ENCODE peak calls at places on chromosomes 11 and 22, in four cellular contexts. One of them, this sample, is unnamed.

GRCh38 chr11:117808768-117809167 is 11.8 kb upstream of the DSCAML1 start:
- DNase-seq in GM12878: no peak
- DNase-seq in H1: no peak
- DNase-seq in HepG2: no peak
- DNase-seq in this sample: no peak

GRCh38 chr22:41816871-41817270 is 16.0 kb upstream of the SREBF2 start:
- DNase-seq in GM12878: no peak
- DNase-seq in H1: no peak
- DNase-seq in HepG2: no peak
- DNase-seq in this sample: no peak

GRCh38 chr11:126647735-126648134 is 292.2 kb downstream of the ST3GAL4 start:
- DNase-seq in GM12878: no peak
- DNase-seq in H1: no peak
- DNase-seq in HepG2: no peak
- DNase-seq in this sample: no peak

GRCh38 chr11:2899080-2899783 is 13.7 kb upstream of the CDKN1C start:
- DNase-seq in GM12878: no peak
- DNase-seq in H1: no peak
- DNase-seq in HepG2: no peak
- DNase-seq in this sample: no peak

GRCh38 chr22:34975721-34976120 is 90.2 kb upstream of the ISX start:
- DNase-seq in GM12878: no peak
- DNase-seq in H1: no peak
- DNase-seq in HepG2: no peak
- DNase-seq in this sample: no peak

GRCh38 chr11:122264121-122264520 is 148.1 kb upstream of the BLID start:
- DNase-seq in GM12878: no peak
- DNase-seq in H1: no peak
- DNase-seq in HepG2: no peak
- DNase-seq in this sample: no peak

GRCh38 chr11:94735907-94736306 is 32.2 kb upstream of the AMOTL1 start:
- DNase-seq in GM12878: no peak
- DNase-seq in H1: no peak
- DNase-seq in HepG2: no peak
- DNase-seq in this sample: no peak

GRCh38 chr11:46951864-46952263 is 15.3 kb downstream of the CSTPP1 start:
- DNase-seq in GM12878: no peak
- DNase-seq in H1: no peak
- DNase-seq in HepG2: no peak
- DNase-seq in this sample: no peak

GRCh38 chr11:122556605-122557004 is 98.9 kb upstream of the UBASH3B start:
- DNase-seq in GM12878: no peak
- DNase-seq in H1: peak; percentile 81
- DNase-seq in HepG2: no peak
- DNase-seq in this sample: no peak

GRCh38 chr11:34633990-34634725 is 13.3 kb downstream of the EHF start:
- DNase-seq in GM12878: no peak
- DNase-seq in H1: no peak
- DNase-seq in HepG2: peak; percentile 45
- DNase-seq in this sample: no peak

GRCh38 chr11:13450832-13451397 is 12.1 kb downstream of the BTBD10 start:
- DNase-seq in GM12878: no peak
- DNase-seq in H1: no peak
- DNase-seq in HepG2: no peak
- DNase-seq in this sample: no peak

GRCh38 chr22:26671317-26672059 is 14.1 kb downstream of the MIAT start:
- DNase-seq in GM12878: peak; percentile 73
- DNase-seq in H1: no peak
- DNase-seq in HepG2: no peak
- DNase-seq in this sample: no peak

GRCh38 chr11:66651011-66651410 is 12.5 kb downstream of the RBM4 start:
- DNase-seq in GM12878: no peak
- DNase-seq in H1: no peak
- DNase-seq in HepG2: no peak
- DNase-seq in this sample: no peak

GRCh38 chr11:91489989-91490388 is 734.6 kb upstream of the FAT3 start:
- DNase-seq in GM12878: no peak
- DNase-seq in H1: peak; percentile 43
- DNase-seq in HepG2: no peak
- DNase-seq in this sample: no peak

GRCh38 chr11:61680622-61681191 is 516 bp downstream of the DAGLA start:
- DNase-seq in GM12878: no peak
- DNase-seq in H1: no peak
- DNase-seq in HepG2: no peak
- DNase-seq in this sample: no peak

GRCh38 chr11:19905280-19905853 is 192.7 kb downstream of the NAV2 start:
- DNase-seq in GM12878: no peak
- DNase-seq in H1: no peak
- DNase-seq in HepG2: peak; percentile 51
- DNase-seq in this sample: peak; percentile 58

GRCh38 chr11:104665631-104666030 is 232.6 kb downstream of the CASP12 start:
- DNase-seq in GM12878: no peak
- DNase-seq in H1: no peak
- DNase-seq in HepG2: no peak
- DNase-seq in this sample: no peak
- TF ChIP-seq TCF12 in GM12878: no peak
- TF ChIP-seq TCF12 in H1: no peak
- TF ChIP-seq TCF12 in HepG2: no peak
- TF ChIP-seq TCF12 in this sample: no peak

DNA sequence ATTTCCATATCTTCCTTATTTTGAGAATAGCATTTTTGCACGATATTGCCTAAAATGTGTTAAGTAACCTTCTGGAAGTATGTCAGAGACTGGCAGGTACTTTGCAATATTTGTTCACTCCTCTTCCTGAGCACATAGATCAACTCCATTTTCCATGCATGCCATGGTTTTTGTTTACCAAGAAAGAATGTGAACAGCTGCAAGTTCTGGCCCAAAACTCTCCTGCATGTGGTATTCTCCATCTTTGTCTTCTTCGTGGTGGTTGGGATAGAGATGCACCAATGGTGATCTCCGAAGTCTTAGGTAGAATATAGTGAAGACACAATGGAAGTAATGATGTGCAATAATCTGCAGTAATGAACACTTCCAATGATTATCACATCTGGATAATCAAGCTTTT is 2241.0 kb upstream of the RAG2 start:
- DNase-seq in GM12878: no peak
- DNase-seq in H1: no peak
- DNase-seq in HepG2: no peak
- DNase-seq in this sample: no peak
- TF ChIP-seq TCF12 in GM12878: no peak
- TF ChIP-seq TCF12 in H1: no peak
- TF ChIP-seq TCF12 in HepG2: no peak
- TF ChIP-seq TCF12 in this sample: no peak

GRCh38 chr11:128713595-128713994 is 19.7 kb downstream of the FLI1 start:
- DNase-seq in GM12878: no peak
- DNase-seq in H1: no peak
- DNase-seq in HepG2: no peak
- DNase-seq in this sample: no peak

GRCh38 chr11:128709402-128709801 is 15.5 kb downstream of the FLI1 start:
- DNase-seq in GM12878: no peak
- DNase-seq in H1: no peak
- DNase-seq in HepG2: peak; percentile 12
- DNase-seq in this sample: no peak

GRCh38 chr11:128714121-128714520 is 20.2 kb downstream of the FLI1 start:
- DNase-seq in GM12878: no peak
- DNase-seq in H1: no peak
- DNase-seq in HepG2: no peak
- DNase-seq in this sample: no peak

GRCh38 chr11:128708660-128709059 is 14.8 kb downstream of the FLI1 start:
- DNase-seq in GM12878: no peak
- DNase-seq in H1: no peak
- DNase-seq in HepG2: no peak
- DNase-seq in this sample: no peak

DNA sequence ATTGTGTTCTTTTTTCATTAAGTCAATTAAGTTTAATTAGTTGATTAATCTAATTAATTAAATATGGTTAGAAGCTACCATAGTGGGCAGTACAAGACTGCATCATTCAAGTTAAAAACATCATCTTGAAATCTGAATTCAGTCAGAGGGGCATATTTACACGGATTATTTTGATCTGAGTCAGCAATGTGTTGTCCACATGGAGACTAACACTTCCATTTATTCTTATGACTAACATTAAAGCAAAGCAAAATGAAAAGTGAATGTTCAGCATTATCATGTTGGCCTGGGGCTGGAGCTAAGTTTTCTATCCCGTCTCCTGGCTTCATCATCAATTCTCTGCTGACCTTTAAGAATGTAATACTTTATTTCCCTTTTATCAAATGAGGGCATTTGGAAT is 17.3 kb downstream of the FLI1 start:
- DNase-seq in GM12878: no peak
- DNase-seq in H1: no peak
- DNase-seq in HepG2: no peak
- DNase-seq in this sample: no peak
- TF ChIP-seq TCF12 in GM12878: no peak
- TF ChIP-seq TCF12 in H1: no peak
- TF ChIP-seq TCF12 in HepG2: no peak
- TF ChIP-seq TCF12 in this sample: peak; percentile 37

DNA sequence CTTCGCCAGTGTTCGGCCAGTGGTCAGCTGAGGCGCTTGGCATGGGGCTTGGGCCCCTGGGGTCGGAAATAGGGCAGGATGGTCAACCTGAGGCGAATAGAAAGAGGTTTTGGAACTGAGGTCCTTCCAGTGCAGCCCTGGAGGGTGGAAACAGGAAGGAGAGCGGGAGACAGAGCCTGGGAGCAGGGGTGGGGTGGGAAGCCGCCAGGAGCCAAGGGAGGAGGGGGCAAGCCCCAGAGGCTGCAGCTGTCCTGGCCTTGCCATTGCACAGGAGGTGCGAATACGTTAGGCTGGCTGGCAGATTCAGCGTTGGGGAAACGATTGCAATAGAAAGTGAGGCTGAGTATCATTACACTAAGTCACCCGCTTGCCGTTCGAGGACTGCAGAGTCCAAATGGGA is 13.9 kb upstream of the KCTD17 start:
- DNase-seq in GM12878: no peak
- DNase-seq in H1: no peak
- DNase-seq in HepG2: no peak
- DNase-seq in this sample: no peak
- TF ChIP-seq TCF12 in GM12878: no peak
- TF ChIP-seq TCF12 in H1: no peak
- TF ChIP-seq TCF12 in HepG2: no peak
- TF ChIP-seq TCF12 in this sample: no peak